ENCODE peak calls at places on chromosomes 11 and 22, in four cellular contexts. A, D, Y and O are unnamed samples.
A peak's percentile ranks its signal among the peaks of the same experiment; 100 is the strongest.

GRCh38 chr11:93718057-93718563 is 23.2 kb downstream of the TAF1D start:
- DNase-seq in A (no peak), D (no peak), Y (no peak), O (no peak)

GRCh38 chr11:76623171-76623883 is 47.2 kb downstream of the LRRC32 start:
- DNase-seq in A (peak; percentile 75), D (peak; percentile 79), Y (no peak), O (no peak)

GRCh38 chr22:29768052-29768680 is 997 bp downstream of the UQCR10 start:
- DNase-seq in A (no peak), D (no peak), Y (no peak), O (no peak)

GRCh38 chr11:108278546-108278945 is 55.7 kb downstream of the ATM start:
- DNase-seq in A (no peak), D (no peak), Y (no peak), O (no peak)

GRCh38 chr11:3222941-3223905 is 4.6 kb upstream of the MRGPRG start:
- DNase-seq in A (no peak), D (no peak), Y (no peak), O (no peak)

GRCh38 chr11:73330569-73331093 is 22.6 kb downstream of the ARHGEF17 start:
- DNase-seq in A (no peak), D (peak; percentile 33), Y (no peak), O (no peak)

GRCh38 chr11:73286240-73286810 is 14.2 kb downstream of the P2RY6 start:
- DNase-seq in A (no peak), D (no peak), Y (no peak), O (no peak)

GRCh38 chr22:26489447-26490036 is 5.9 kb downstream of the SRRD start:
- DNase-seq in A (no peak), D (no peak), Y (no peak), O (no peak)

GRCh38 chr11:125481531-125481930 is 14.5 kb downstream of the FEZ1 start:
- DNase-seq in A (no peak), D (no peak), Y (no peak), O (no peak)

GRCh38 chr11:118903204-118904015 is 19.7 kb downstream of the CXCR5 start:
- DNase-seq in A (no peak), D (no peak), Y (no peak), O (no peak)

GRCh38 chr11:64247729-64248531 is 1.2 kb upstream of the PPP1R14B start:
- DNase-seq in A (no peak), D (no peak), Y (no peak), O (no peak)

GRCh38 chr11:11965192-11965591 is 43.2 kb downstream of the DKK3 start:
- DNase-seq in A (no peak), D (no peak), Y (no peak), O (no peak)
- TF ChIP-seq CTCF in A (no peak), D (no peak), Y (no peak), O (no peak)

DNA sequence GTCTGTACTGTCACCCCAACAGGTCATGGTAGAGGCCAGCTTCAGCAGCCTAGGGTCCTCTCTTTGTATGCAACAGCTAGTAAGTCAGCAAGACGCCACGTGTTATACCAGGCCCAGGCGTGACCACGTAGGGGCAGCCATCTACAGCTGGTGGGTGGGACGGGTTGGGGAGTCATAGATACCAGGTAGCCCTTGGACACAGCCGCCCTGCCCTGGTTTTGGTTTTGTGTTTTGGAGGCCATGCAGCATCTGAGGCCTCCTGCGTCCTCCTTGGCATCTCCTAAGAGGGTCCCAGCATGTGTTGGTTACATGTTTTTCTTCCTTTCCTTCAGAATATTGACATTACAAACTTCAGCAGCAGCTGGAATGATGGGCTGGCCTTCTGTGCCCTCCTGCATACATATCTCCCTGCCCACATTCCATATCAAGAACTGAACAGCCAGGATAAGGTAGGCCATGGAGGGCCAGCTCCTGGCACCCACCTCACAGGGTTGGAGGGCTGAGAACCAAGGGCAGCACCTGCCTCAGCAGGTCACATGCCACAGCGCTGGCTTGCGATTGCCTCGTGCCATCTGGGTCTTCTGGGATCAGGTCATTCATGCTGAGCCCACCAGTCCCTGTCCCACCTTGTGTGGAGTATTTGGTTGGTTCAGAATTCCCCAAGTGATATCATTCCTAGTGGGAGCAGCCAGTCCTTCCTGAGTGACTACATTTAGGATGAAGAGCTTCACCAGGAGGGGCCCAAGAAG is 16.0 kb upstream of the ADORA2A start:
- DNase-seq in A (no peak), D (no peak), Y (no peak), O (no peak)
- TF ChIP-seq CTCF in A (no peak), D (no peak), Y (no peak), O (no peak)

GRCh38 chr22:20086101-20086599 is 6.1 kb downstream of the DGCR8 start:
- DNase-seq in A (no peak), D (no peak), Y (no peak), O (no peak)

GRCh38 chr22:20083157-20083890 is 3.3 kb downstream of the DGCR8 start:
- DNase-seq in A (no peak), D (no peak), Y (no peak), O (no peak)

GRCh38 chr22:20083891-20084546 is 4.0 kb downstream of the DGCR8 start:
- DNase-seq in A (no peak), D (no peak), Y (no peak), O (no peak)

GRCh38 chr22:20085651-20086050 is 5.6 kb downstream of the DGCR8 start:
- DNase-seq in A (no peak), D (no peak), Y (no peak), O (no peak)

GRCh38 chr22:20084547-20085413 is 4.7 kb downstream of the DGCR8 start:
- DNase-seq in A (no peak), D (no peak), Y (no peak), O (no peak)
- TF ChIP-seq CTCF in A (peak; percentile 6), D (peak; percentile 60), Y (no peak), O (no peak)

DNA sequence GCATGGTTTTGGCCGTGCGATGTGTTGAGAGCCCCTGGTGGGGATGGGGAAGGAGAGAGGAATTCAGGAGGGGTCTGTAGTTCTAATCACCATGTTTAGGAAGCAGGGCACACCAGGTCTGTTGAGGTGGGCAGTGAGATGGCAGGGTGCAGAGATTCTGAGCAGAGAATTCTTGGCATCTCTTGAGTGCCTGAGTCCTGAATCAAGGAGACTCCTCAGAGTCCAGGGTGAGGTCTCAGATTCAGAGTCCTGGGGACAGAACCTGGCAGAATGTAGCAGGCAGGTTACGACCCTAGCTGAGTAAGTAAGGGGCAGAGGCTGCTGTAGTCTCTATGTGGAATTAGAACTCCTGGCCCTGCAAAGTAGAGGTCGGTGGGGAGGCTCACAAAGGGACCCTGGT is 12.9 kb downstream of the PARVA start:
- DNase-seq in A (no peak), D (no peak), Y (no peak), O (no peak)
- TF ChIP-seq CTCF in A (no peak), D (no peak), Y (no peak), O (no peak)

GRCh38 chr22:32828150-32828549 is 26.6 kb downstream of the TIMP3 start:
- DNase-seq in A (no peak), D (no peak), Y (no peak), O (no peak)
- TF ChIP-seq CTCF in A (no peak), D (peak; percentile 59), Y (no peak), O (no peak)

GRCh38 chr11:111307472-111308108 is 9.2 kb downstream of the POU2AF3 start:
- DNase-seq in A (no peak), D (no peak), Y (no peak), O (no peak)
- TF ChIP-seq CTCF in A (no peak), D (no peak), Y (no peak), O (no peak)

GRCh38 chr11:6476571-6476970 is 2.8 kb upstream of the TRIM3 start:
- DNase-seq in A (no peak), D (no peak), Y (no peak), O (no peak)

GRCh38 chr11:6474806-6475500 is 1.2 kb upstream of the TRIM3 start:
- DNase-seq in A (no peak), D (no peak), Y (no peak), O (no peak)

GRCh38 chr11:6474423-6474792 is 667 bp upstream of the TRIM3 start:
- DNase-seq in A (no peak), D (no peak), Y (no peak), O (no peak)

GRCh38 chr11:6473481-6474422 is at the start of gene TRIM3:
- DNase-seq in A (peak; percentile 72), D (peak; percentile 85), Y (peak; percentile 55), O (peak; percentile 61)

DNA sequence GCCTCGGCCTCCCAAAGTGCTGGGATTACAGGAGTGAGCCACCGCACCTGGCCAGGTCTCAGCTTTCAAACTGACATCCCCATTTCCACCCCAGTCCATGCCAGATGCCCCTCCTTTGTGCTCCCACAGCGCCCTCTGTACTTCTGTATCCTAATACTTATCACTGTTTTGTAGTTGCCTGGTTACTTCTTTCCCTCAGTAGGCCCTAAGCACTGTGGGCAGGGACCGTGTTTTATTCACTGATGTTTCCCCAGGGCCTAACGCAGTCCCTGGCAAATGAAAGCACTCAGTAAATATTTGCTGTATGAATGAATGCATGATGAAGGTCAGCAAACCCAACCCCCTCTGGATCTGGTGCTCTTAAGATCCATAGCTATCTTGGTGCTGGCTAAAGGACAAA is 2.2 kb upstream of the TRIM3 start:
- DNase-seq in A (no peak), D (no peak), Y (no peak), O (no peak)
- TF ChIP-seq CTCF in A (no peak), D (no peak), Y (no peak), O (no peak)

GRCh38 chr22:19168088-19168890 is 10.2 kb downstream of the SLC25A1 start:
- DNase-seq in A (no peak), D (no peak), Y (no peak), O (no peak)
- TF ChIP-seq CTCF in A (no peak), D (peak; percentile 18), Y (no peak), O (no peak)

GRCh38 chr22:19743626-19744025 is 17.0 kb upstream of the TBX1 start:
- DNase-seq in A (no peak), D (no peak), Y (no peak), O (no peak)

GRCh38 chr22:19747574-19747973 is 13.0 kb upstream of the TBX1 start:
- DNase-seq in A (no peak), D (no peak), Y (no peak), O (no peak)

GRCh38 chr22:19746726-19747125 is 13.9 kb upstream of the TBX1 start:
- DNase-seq in A (no peak), D (no peak), Y (no peak), O (no peak)

GRCh38 chr22:19744350-19745006 is 16.1 kb upstream of the TBX1 start:
- DNase-seq in A (no peak), D (no peak), Y (no peak), O (no peak)

GRCh38 chr22:19745155-19746133 is 15.1 kb upstream of the TBX1 start:
- DNase-seq in A (no peak), D (no peak), Y (no peak), O (no peak)
- TF ChIP-seq CTCF in A (no peak), D (no peak), Y (no peak), O (no peak)